ENCODE peak calls at places on chromosome 13, in five cellular contexts. One of them, this sample, is unnamed.

GRCh38 chr13:113639661-113640262 is 18.2 kb downstream of the ATP4B start:
- DNase-seq in prostate gland: no peak
- DNase-seq in bronchial epithelial cell: no peak
- DNase-seq in IMR-90: no peak
- DNase-seq in Panc1: no peak
- DNase-seq in this sample: no peak

GRCh38 chr13:35857769-35858168 is 273.4 kb downstream of the DCLK1 start:
- DNase-seq in prostate gland: no peak
- DNase-seq in bronchial epithelial cell: no peak
- DNase-seq in IMR-90: peak; percentile 32
- DNase-seq in Panc1: no peak
- DNase-seq in this sample: no peak

GRCh38 chr13:110338441-110339101 is 31.5 kb downstream of the COL4A2 start:
- DNase-seq in prostate gland: no peak
- DNase-seq in bronchial epithelial cell: no peak
- DNase-seq in IMR-90: peak; percentile 75
- DNase-seq in Panc1: no peak
- DNase-seq in this sample: no peak

GRCh38 chr13:98454389-98454881 is 122.5 kb downstream of the STK24 start:
- DNase-seq in prostate gland: peak; percentile 50
- DNase-seq in bronchial epithelial cell: peak; percentile 32
- DNase-seq in IMR-90: peak; percentile 94
- DNase-seq in Panc1: no peak
- DNase-seq in this sample: peak; percentile 91

GRCh38 chr13:28540612-28541011 is 45.7 kb upstream of the FLT1 start:
- DNase-seq in prostate gland: no peak
- DNase-seq in bronchial epithelial cell: peak; percentile 40
- DNase-seq in IMR-90: peak; percentile 57
- DNase-seq in Panc1: no peak
- DNase-seq in this sample: no peak

GRCh38 chr13:42970824-42971669 is 21.0 kb downstream of the EPSTI1 start:
- DNase-seq in prostate gland: no peak
- DNase-seq in bronchial epithelial cell: peak; percentile 61
- DNase-seq in IMR-90: peak; percentile 43
- DNase-seq in Panc1: no peak
- DNase-seq in this sample: no peak

GRCh38 chr13:56909896-56910600 is 230.7 kb upstream of the PRR20A start:
- DNase-seq in prostate gland: no peak
- DNase-seq in bronchial epithelial cell: no peak
- DNase-seq in IMR-90: no peak
- DNase-seq in Panc1: no peak
- DNase-seq in this sample: no peak

GRCh38 chr13:43331676-43332075 is 308.3 kb downstream of the DNAJC15 start:
- DNase-seq in prostate gland: peak; percentile 28
- DNase-seq in bronchial epithelial cell: peak; percentile 35
- DNase-seq in IMR-90: peak; percentile 10
- DNase-seq in Panc1: no peak
- DNase-seq in this sample: no peak

DNA sequence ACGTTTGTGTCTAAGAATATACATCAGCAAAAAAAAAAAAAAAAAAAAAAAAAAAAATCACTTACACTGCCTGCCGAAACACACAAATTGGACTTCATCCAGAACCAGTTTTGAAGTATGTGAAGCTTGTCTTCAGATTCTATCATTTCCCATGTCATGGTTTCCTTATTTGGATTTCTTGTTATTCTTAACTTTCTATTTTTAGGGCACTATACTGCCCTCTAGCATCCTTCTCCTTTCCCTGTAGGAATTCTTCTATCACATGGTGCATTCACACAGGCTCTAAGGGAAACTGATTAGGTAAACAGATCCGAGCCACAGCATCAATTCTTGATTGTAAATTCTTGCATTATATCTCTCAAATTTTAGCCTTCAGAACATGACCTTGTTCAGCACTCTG is 1507.5 kb downstream of the OLFM4 start:
- DNase-seq in prostate gland: no peak
- DNase-seq in bronchial epithelial cell: peak; percentile 6
- DNase-seq in IMR-90: no peak
- DNase-seq in Panc1: no peak
- DNase-seq in this sample: no peak
- TF ChIP-seq CTCF in prostate gland: no peak
- TF ChIP-seq CTCF in bronchial epithelial cell: no peak
- TF ChIP-seq CTCF in IMR-90: no peak
- TF ChIP-seq CTCF in Panc1: peak; percentile 14
- TF ChIP-seq CTCF in this sample: no peak

GRCh38 chr13:72998012-72998411 is 60.8 kb upstream of the KLF5 start:
- DNase-seq in prostate gland: no peak
- DNase-seq in bronchial epithelial cell: no peak
- DNase-seq in IMR-90: no peak
- DNase-seq in Panc1: no peak
- DNase-seq in this sample: no peak

GRCh38 chr13:73001971-73002370 is 56.8 kb upstream of the KLF5 start:
- DNase-seq in prostate gland: no peak
- DNase-seq in bronchial epithelial cell: no peak
- DNase-seq in IMR-90: no peak
- DNase-seq in Panc1: no peak
- DNase-seq in this sample: no peak

DNA sequence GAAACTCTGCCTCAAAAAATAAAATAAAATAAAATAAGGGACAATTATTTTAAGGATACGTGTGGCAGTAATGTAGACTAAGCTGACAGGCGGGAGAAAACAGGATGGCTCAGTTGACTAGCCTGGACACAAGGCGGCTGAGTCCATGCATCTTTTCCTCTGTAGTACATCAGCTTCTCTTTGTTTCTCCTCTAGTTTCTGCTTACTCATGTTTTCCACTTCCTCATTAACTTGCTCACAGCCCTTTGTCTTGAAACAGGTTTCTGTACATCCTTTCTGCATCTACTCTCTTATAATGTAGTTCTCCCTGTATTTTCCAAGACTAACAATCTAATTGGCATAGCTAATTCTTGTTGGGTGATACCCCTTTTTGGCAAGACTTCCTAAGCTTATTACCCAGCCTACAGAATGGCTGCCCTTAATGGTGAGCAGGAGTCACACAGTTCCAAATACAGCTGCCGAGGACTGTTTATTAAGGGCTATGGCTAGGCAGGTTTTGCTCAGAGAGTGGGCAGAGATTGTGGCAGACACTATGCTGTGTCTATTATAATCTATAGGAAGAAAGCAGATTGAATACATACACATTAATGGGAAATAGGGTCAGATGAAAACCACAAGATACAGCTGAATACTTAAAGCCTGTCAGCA is 58.7 kb upstream of the KLF5 start:
- DNase-seq in prostate gland: no peak
- DNase-seq in bronchial epithelial cell: peak; percentile 79
- DNase-seq in IMR-90: peak; percentile 19
- DNase-seq in Panc1: no peak
- DNase-seq in this sample: no peak
- TF ChIP-seq CTCF in prostate gland: no peak
- TF ChIP-seq CTCF in bronchial epithelial cell: no peak
- TF ChIP-seq CTCF in IMR-90: no peak
- TF ChIP-seq CTCF in Panc1: no peak
- TF ChIP-seq CTCF in this sample: no peak

DNA sequence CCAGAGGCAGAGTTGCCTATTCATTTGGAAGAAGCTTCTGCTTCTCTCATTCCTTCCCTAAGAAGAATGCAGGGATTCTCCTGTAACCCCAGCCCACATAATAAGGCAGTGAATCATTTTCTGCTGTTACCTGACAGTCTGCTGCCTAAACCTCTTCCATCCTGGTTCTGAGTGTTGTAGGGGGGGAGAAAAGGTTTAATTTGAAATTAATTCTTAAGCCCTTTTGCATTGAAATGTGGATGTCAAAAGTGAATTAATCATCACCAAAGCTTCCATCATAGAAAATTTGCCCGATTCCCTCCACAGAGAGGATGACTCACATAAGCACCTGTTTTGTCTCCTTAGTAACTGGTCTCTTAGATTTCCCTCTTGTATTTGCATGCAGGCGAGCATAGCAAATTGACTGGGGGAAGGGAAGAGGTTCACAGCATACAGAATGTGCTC is 146.7 kb upstream of the FNDC3A start:
- DNase-seq in prostate gland: no peak
- DNase-seq in bronchial epithelial cell: peak; percentile 63
- DNase-seq in IMR-90: peak; percentile 32
- DNase-seq in Panc1: no peak
- DNase-seq in this sample: no peak
- TF ChIP-seq CTCF in prostate gland: no peak
- TF ChIP-seq CTCF in bronchial epithelial cell: no peak
- TF ChIP-seq CTCF in IMR-90: no peak
- TF ChIP-seq CTCF in Panc1: no peak
- TF ChIP-seq CTCF in this sample: no peak

DNA sequence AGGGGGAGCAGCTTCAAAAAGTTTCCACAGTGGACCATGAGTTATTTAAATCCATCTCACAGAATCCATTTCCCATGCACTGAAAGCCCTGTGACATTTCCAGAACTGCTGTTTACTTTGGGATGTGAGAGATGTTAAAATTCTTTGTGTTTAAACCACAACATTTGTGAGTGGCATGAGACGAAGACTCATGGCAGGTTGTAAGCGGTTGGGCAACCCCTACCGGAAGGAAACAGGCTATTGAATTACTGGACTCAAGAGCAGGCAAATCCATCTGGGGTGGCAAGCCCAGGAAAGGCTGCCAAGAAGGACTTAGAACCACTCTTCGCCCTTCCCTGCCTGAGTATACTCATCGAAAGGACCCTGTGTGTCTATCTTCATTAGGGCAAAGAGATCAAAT is 22.3 kb upstream of the CLDN10 start:
- DNase-seq in prostate gland: peak; percentile 52
- DNase-seq in bronchial epithelial cell: peak; percentile 97
- DNase-seq in IMR-90: peak; percentile 5
- DNase-seq in Panc1: no peak
- DNase-seq in this sample: peak; percentile 20
- TF ChIP-seq CTCF in prostate gland: no peak
- TF ChIP-seq CTCF in bronchial epithelial cell: no peak
- TF ChIP-seq CTCF in IMR-90: no peak
- TF ChIP-seq CTCF in Panc1: no peak
- TF ChIP-seq CTCF in this sample: no peak

GRCh38 chr13:103328899-103329298 is 262.7 kb upstream of the SLC10A2 start:
- DNase-seq in prostate gland: no peak
- DNase-seq in bronchial epithelial cell: peak; percentile 10
- DNase-seq in IMR-90: no peak
- DNase-seq in Panc1: no peak
- DNase-seq in this sample: no peak
- TF ChIP-seq CTCF in prostate gland: no peak
- TF ChIP-seq CTCF in bronchial epithelial cell: no peak
- TF ChIP-seq CTCF in IMR-90: no peak
- TF ChIP-seq CTCF in Panc1: no peak
- TF ChIP-seq CTCF in this sample: no peak

GRCh38 chr13:45728759-45729158 is 26.6 kb downstream of the CBY2 start:
- DNase-seq in prostate gland: no peak
- DNase-seq in bronchial epithelial cell: peak; percentile 7
- DNase-seq in IMR-90: no peak
- DNase-seq in Panc1: no peak
- DNase-seq in this sample: no peak
- TF ChIP-seq CTCF in prostate gland: no peak
- TF ChIP-seq CTCF in bronchial epithelial cell: peak; percentile 32
- TF ChIP-seq CTCF in IMR-90: no peak
- TF ChIP-seq CTCF in Panc1: peak; percentile 64
- TF ChIP-seq CTCF in this sample: peak; percentile 25

DNA sequence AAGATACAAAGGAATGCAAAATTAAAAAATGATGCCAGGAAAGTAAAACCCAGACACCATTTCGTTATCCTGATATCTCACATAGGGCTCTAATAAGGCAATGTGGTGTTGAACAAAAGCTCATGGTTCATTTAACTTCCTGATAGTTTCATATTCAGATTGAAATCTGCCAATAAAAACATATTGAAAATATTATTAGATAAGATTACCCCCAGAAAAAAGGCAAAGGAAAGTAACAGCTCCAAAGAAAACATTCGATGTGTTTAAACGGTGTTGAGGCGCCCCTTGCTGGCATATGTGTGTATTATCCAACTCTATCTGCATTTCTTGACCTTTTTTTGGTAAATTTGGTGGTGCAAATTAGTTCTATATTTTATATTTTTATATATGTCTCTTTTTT is 75.9 kb downstream of the ESD start:
- DNase-seq in prostate gland: peak; percentile 42
- DNase-seq in bronchial epithelial cell: peak; percentile 18
- DNase-seq in IMR-90: peak; percentile 53
- DNase-seq in Panc1: no peak
- DNase-seq in this sample: no peak
- TF ChIP-seq CTCF in prostate gland: peak; percentile 76
- TF ChIP-seq CTCF in bronchial epithelial cell: peak; percentile 42
- TF ChIP-seq CTCF in IMR-90: peak; percentile 76
- TF ChIP-seq CTCF in Panc1: peak; percentile 58
- TF ChIP-seq CTCF in this sample: peak; percentile 52

GRCh38 chr13:53775807-53776206 is 747.2 kb downstream of the OLFM4 start:
- DNase-seq in prostate gland: no peak
- DNase-seq in bronchial epithelial cell: no peak
- DNase-seq in IMR-90: no peak
- DNase-seq in Panc1: no peak
- DNase-seq in this sample: no peak

GRCh38 chr13:53781941-53782340 is 753.3 kb downstream of the OLFM4 start:
- DNase-seq in prostate gland: no peak
- DNase-seq in bronchial epithelial cell: no peak
- DNase-seq in IMR-90: no peak
- DNase-seq in Panc1: no peak
- DNase-seq in this sample: no peak

GRCh38 chr13:53783466-53783865 is 754.9 kb downstream of the OLFM4 start:
- DNase-seq in prostate gland: no peak
- DNase-seq in bronchial epithelial cell: no peak
- DNase-seq in IMR-90: no peak
- DNase-seq in Panc1: no peak
- DNase-seq in this sample: no peak

GRCh38 chr13:53782400-53783030 is 753.9 kb downstream of the OLFM4 start:
- DNase-seq in prostate gland: peak; percentile 46
- DNase-seq in bronchial epithelial cell: peak; percentile 48
- DNase-seq in IMR-90: peak; percentile 17
- DNase-seq in Panc1: peak; percentile 12
- DNase-seq in this sample: peak; percentile 5

DNA sequence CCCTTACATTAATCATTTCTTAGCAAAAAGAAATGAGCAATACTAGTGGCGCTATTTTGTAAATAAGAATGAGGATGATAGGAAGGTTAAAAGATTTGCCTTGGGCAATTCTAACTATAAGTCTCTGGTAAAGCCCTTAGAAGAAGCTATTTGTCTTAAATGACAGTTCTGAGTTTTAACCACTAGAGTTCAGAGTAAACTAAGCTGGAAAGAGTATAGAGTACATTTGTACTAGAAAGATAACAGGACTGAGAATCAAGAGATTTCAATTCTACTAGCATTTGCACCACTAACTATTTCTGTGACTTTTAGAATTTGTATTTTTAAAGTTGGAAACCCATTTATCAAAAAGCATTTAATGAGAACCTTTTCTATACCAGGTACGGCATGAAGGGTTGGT is 750.3 kb downstream of the OLFM4 start:
- DNase-seq in prostate gland: no peak
- DNase-seq in bronchial epithelial cell: peak; percentile 0
- DNase-seq in IMR-90: no peak
- DNase-seq in Panc1: no peak
- DNase-seq in this sample: no peak
- TF ChIP-seq CTCF in prostate gland: no peak
- TF ChIP-seq CTCF in bronchial epithelial cell: no peak
- TF ChIP-seq CTCF in IMR-90: no peak
- TF ChIP-seq CTCF in Panc1: no peak
- TF ChIP-seq CTCF in this sample: no peak

GRCh38 chr13:40974460-40975407 is 44.4 kb downstream of the ELF1 start:
- DNase-seq in prostate gland: no peak
- DNase-seq in bronchial epithelial cell: peak; percentile 68
- DNase-seq in IMR-90: peak; percentile 66
- DNase-seq in Panc1: no peak
- DNase-seq in this sample: peak; percentile 20
- TF ChIP-seq CTCF in prostate gland: peak; percentile 30
- TF ChIP-seq CTCF in bronchial epithelial cell: peak; percentile 56
- TF ChIP-seq CTCF in IMR-90: peak; percentile 51
- TF ChIP-seq CTCF in Panc1: peak; percentile 62
- TF ChIP-seq CTCF in this sample: peak; percentile 26

This sample was measured in AG09309.